ENCODE peak calls at places on chromosomes 3 and 15, in seven cellular contexts. O is tibial nerve, H is IMR-90, K is HCT116, A is stomach, I is adrenal gland, X is erythroblast. V is an unnamed sample.
A peak's percentile ranks its signal among the peaks of the same experiment; 100 is the strongest.

GRCh38 chr3:23481660-23482278 is 278.6 kb downstream of the UBE2E2 start:
- DNase-seq in O (no peak), H (no peak), K (no peak), A (no peak), I (no peak), X (no peak), V (no peak)

GRCh38 chr3:36166477-36166876 is 213.8 kb upstream of the STAC start:
- DNase-seq in O (no peak), H (no peak), K (peak; percentile 15), A (no peak), I (peak; percentile 75), X (no peak), V (no peak)

GRCh38 chr15:77083381-77084160 is 12.7 kb upstream of the TSPAN3 start:
- DNase-seq in O (no peak), H (peak; percentile 15), K (no peak), A (peak; percentile 83), I (peak; percentile 89), X (peak; percentile 60), V (peak; percentile 64)

GRCh38 chr3:157939166-157939565 is 167.1 kb downstream of the SHOX2 start:
- DNase-seq in O (no peak), H (no peak), K (no peak), A (no peak), I (no peak), X (no peak), V (no peak)

GRCh38 chr3:58623961-58624360 is 42.6 kb downstream of the FAM3D start:
- DNase-seq in O (no peak), H (peak; percentile 30), K (no peak), A (no peak), I (no peak), X (no peak), V (no peak)

GRCh38 chr3:58622436-58622835 is 44.1 kb downstream of the FAM3D start:
- DNase-seq in O (no peak), H (no peak), K (no peak), A (no peak), I (no peak), X (no peak), V (no peak)

GRCh38 chr3:23923786-23924185 is 6.9 kb downstream of the RPL15 start:
- DNase-seq in O (no peak), H (peak; percentile 83), K (no peak), A (no peak), I (no peak), X (no peak), V (no peak)

GRCh38 chr3:169250000-169250399 is 413.5 kb downstream of the MECOM start:
- DNase-seq in O (no peak), H (no peak), K (no peak), A (no peak), I (no peak), X (no peak), V (no peak)

GRCh38 chr3:123535580-123535979 is 49.3 kb downstream of the HACD2 start:
- DNase-seq in O (no peak), H (peak; percentile 75), K (no peak), A (no peak), I (no peak), X (no peak), V (no peak)

GRCh38 chr3:141240290-141241247 is 8.9 kb downstream of the PXYLP1 start:
- DNase-seq in O (no peak), H (peak; percentile 60), K (no peak), A (no peak), I (no peak), X (no peak), V (no peak)

DNA sequence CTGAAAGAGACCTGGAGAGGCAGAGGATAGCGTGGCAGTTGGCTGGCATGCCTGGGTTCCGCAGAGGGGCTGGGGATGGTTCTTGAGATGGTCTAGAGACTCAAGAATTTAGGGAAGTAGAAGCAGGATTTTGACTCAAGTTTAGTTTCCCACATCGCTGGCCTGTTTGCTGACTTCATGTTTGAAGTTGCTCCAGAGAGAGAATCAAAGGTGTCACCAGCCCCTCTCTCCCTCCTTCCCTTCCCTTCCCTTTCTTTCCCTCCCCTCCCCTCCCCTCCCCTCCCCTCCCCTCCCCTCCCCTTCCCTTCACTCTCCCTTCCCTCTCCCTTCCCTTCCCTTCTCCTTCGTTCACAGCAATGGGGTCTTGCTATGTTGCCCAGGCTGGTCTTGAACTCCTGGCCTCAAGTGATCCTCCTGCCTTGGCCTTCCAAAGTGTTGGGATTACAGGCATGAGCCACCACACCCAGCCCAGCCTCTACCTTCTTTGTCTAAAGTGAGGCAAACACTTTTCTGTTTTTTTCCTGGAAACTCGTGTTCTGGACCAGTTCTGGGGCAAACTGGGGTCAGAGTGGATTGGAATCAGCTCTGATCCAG is 10.2 kb downstream of the CHRD start:
- DNase-seq in O (no peak), H (no peak), K (no peak), A (no peak), I (no peak), X (no peak), V (no peak)
- TF ChIP-seq POLR2A in O (no peak), H (no peak), K (no peak), A (no peak), I (no peak), X (no peak), V (no peak)

GRCh38 chr15:45168286-45168685 is 19.5 kb downstream of the SHF start:
- DNase-seq in O (no peak), H (no peak), K (no peak), A (no peak), I (no peak), X (peak; percentile 29), V (no peak)

GRCh38 chr15:45169608-45170480 is 17.9 kb downstream of the SHF start:
- DNase-seq in O (no peak), H (no peak), K (no peak), A (no peak), I (no peak), X (no peak), V (no peak)

GRCh38 chr15:45167631-45168205 is 20.0 kb downstream of the SHF start:
- DNase-seq in O (no peak), H (no peak), K (no peak), A (no peak), I (no peak), X (no peak), V (no peak)

GRCh38 chr15:45166792-45167630 is 20.8 kb downstream of the SHF start:
- DNase-seq in O (peak; percentile 68), H (peak; percentile 75), K (peak; percentile 59), A (peak; percentile 83), I (peak; percentile 88), X (peak; percentile 86), V (peak; percentile 95)

GRCh38 chr15:45168751-45169551 is 18.8 kb downstream of the SHF start:
- DNase-seq in O (no peak), H (no peak), K (no peak), A (no peak), I (no peak), X (peak; percentile 91), V (no peak)
- TF ChIP-seq POLR2A in O (no peak), H (no peak), K (no peak), A (no peak), I (no peak), X (no peak), V (no peak)

GRCh38 chr3:44584646-44585501 is at the start of gene ZNF660:
- DNase-seq in O (no peak), H (peak; percentile 67), K (no peak), A (peak; percentile 27), I (peak; percentile 52), X (peak; percentile 14), V (peak; percentile 38)
- TF ChIP-seq POLR2A in O (peak; percentile 13), H (peak; percentile 61), K (no peak), A (no peak), I (peak; percentile 52), X (no peak), V (no peak)

GRCh38 chr15:42201801-42202200 is 6.3 kb downstream of the VPS39 start:
- DNase-seq in O (no peak), H (no peak), K (no peak), A (no peak), I (no peak), X (no peak), V (no peak)

GRCh38 chr15:42199126-42199525 is 9.0 kb downstream of the VPS39 start:
- DNase-seq in O (no peak), H (no peak), K (no peak), A (no peak), I (no peak), X (no peak), V (no peak)

GRCh38 chr15:42194502-42194901 is 13.6 kb downstream of the VPS39 start:
- DNase-seq in O (no peak), H (peak; percentile 62), K (no peak), A (no peak), I (peak; percentile 72), X (no peak), V (no peak)

GRCh38 chr15:42202653-42203052 is 5.5 kb downstream of the VPS39 start:
- DNase-seq in O (no peak), H (no peak), K (no peak), A (no peak), I (no peak), X (no peak), V (no peak)

GRCh38 chr15:42198516-42198915 is 9.6 kb downstream of the VPS39 start:
- DNase-seq in O (no peak), H (no peak), K (no peak), A (no peak), I (no peak), X (no peak), V (no peak)
- TF ChIP-seq POLR2A in O (no peak), H (no peak), K (no peak), A (no peak), I (no peak), X (no peak), V (no peak)

DNA sequence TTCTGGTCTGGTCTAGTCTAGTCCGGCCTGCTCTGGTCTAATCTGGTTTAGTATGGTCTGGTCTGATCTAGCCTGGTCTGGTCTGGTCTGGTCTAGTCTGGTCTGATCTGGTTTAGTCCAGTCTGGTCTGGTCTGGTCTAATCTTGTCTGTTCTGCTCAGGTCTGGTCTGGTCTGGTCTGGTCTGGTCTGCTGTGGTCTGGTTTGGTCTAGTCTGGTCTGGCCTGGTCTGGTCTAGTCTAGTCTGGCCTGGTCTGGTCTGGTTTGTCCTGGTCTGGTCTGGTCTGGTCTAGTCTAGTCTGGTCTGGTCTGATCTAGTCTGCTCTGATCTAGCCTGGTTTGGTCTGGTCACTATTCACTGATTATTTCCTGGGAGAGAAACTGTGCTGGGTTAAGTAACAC is 84.1 kb upstream of the PRR23E start:
- DNase-seq in O (no peak), H (no peak), K (no peak), A (peak; percentile 1), I (no peak), X (no peak), V (no peak)
- TF ChIP-seq POLR2A in O (no peak), H (no peak), K (no peak), A (no peak), I (no peak), X (no peak), V (no peak)

GRCh38 chr15:62896969-62897486 is 145.5 kb upstream of the TPM1 start:
- DNase-seq in O (peak; percentile 79), H (peak; percentile 99), K (peak; percentile 94), A (peak; percentile 88), I (peak; percentile 93), X (no peak), V (no peak)
- TF ChIP-seq POLR2A in O (no peak), H (no peak), K (no peak), A (no peak), I (no peak), X (no peak), V (no peak)

V was measured in GM12891.